ENCODE peak calls at places on chromosomes 2 and 18, in ten cellular contexts. F, B, S, T, E, I, R, Y, C and L are unnamed samples.

GRCh38 chr18:41642756-41643155 is 312.3 kb upstream of the PIK3C3 start:
- DNase-seq in F (no peak), B (no peak), S (no peak), T (no peak), E (no peak), I (no peak), R (no peak), Y (no peak), C (no peak), L (no peak)

GRCh38 chr18:10379511-10379910 is 74.9 kb upstream of the APCDD1 start:
- DNase-seq in F (no peak), B (no peak), S (no peak), T (peak), E (no peak), I (no peak), R (no peak), Y (no peak), C (no peak), L (no peak)

GRCh38 chr18:5628512-5629255 is 84.9 kb upstream of the EPB41L3 start:
- DNase-seq in F (peak), B (no peak), S (peak), T (peak), E (no peak), I (no peak), R (no peak), Y (peak), C (peak), L (no peak)

GRCh38 chr2:10830203-10830602 is 17.6 kb upstream of the PDIA6 start:
- DNase-seq in F (no peak), B (no peak), S (peak), T (no peak), E (no peak), I (no peak), R (no peak), Y (no peak), C (no peak), L (no peak)

GRCh38 chr2:46335404-46335965 is 38.3 kb downstream of the EPAS1 start:
- DNase-seq in F (no peak), B (no peak), S (no peak), T (peak), E (no peak), I (no peak), R (peak), Y (peak), C (peak), L (no peak)

GRCh38 chr18:70671889-70672551 is 383.2 kb downstream of the SOCS6 start:
- DNase-seq in F (no peak), B (no peak), S (no peak), T (no peak), E (no peak), I (no peak), R (no peak), Y (no peak), C (no peak), L (no peak)

GRCh38 chr2:172253190-172254052 is 150.7 kb upstream of the DLX2 start:
- DNase-seq in F (peak), B (peak), S (no peak), T (peak), E (no peak), I (peak), R (no peak), Y (peak), C (peak), L (peak)

GRCh38 chr18:51135361-51135760 is 62.1 kb downstream of the MEX3C start:
- DNase-seq in F (no peak), B (no peak), S (no peak), T (peak), E (no peak), I (no peak), R (no peak), Y (peak), C (no peak), L (no peak)

GRCh38 chr2:26555246-26556133 is 77.6 kb upstream of the OTOF start:
- DNase-seq in F (no peak), B (no peak), S (peak), T (no peak), E (no peak), I (peak), R (no peak), Y (peak), C (no peak), L (no peak)

GRCh38 chr2:49154891-49155290 is 576 bp upstream of the FSHR start:
- DNase-seq in F (no peak), B (no peak), S (no peak), T (no peak), E (no peak), I (no peak), R (no peak), Y (no peak), C (no peak), L (no peak)

GRCh38 chr18:22088029-22088428 is 81.4 kb upstream of the GATA6 start:
- DNase-seq in F (no peak), B (no peak), S (no peak), T (no peak), E (no peak), I (no peak), R (no peak), Y (no peak), C (no peak), L (no peak)

GRCh38 chr18:37188016-37188791 is 359.3 kb downstream of the KIAA1328 start:
- DNase-seq in F (no peak), B (no peak), S (no peak), T (peak), E (no peak), I (no peak), R (no peak), Y (no peak), C (no peak), L (no peak)

GRCh38 chr18:48826806-48827205 is 124.0 kb downstream of the SMAD7 start:
- DNase-seq in F (peak), B (no peak), S (peak), T (no peak), E (no peak), I (no peak), R (no peak), Y (no peak), C (peak), L (no peak)

GRCh38 chr18:44909191-44909719 is 228.6 kb downstream of the SETBP1 start:
- DNase-seq in F (no peak), B (no peak), S (no peak), T (no peak), E (no peak), I (no peak), R (no peak), Y (no peak), C (peak), L (no peak)

GRCh38 chr2:31567679-31568078 is 13.1 kb downstream of the SRD5A2 start:
- DNase-seq in F (no peak), B (no peak), S (no peak), T (no peak), E (no peak), I (no peak), R (no peak), Y (no peak), C (no peak), L (no peak)

GRCh38 chr2:125535089-125535488 is 1120.9 kb upstream of the GYPC start:
- DNase-seq in F (no peak), B (no peak), S (no peak), T (no peak), E (no peak), I (no peak), R (no peak), Y (no peak), C (no peak), L (no peak)

GRCh38 chr18:48222118-48222517 is 187.1 kb downstream of the ZBTB7C start:
- DNase-seq in F (peak), B (no peak), S (no peak), T (no peak), E (peak), I (peak), R (no peak), Y (peak), C (peak), L (no peak)

GRCh38 chr2:119485336-119486110 is 38.8 kb downstream of the SCTR start:
- DNase-seq in F (peak), B (no peak), S (no peak), T (no peak), E (peak), I (no peak), R (no peak), Y (no peak), C (no peak), L (no peak)

GRCh38 chr2:158100411-158100810 is 1.3 kb upstream of the UPP2 start:
- DNase-seq in F (no peak), B (no peak), S (no peak), T (no peak), E (no peak), I (no peak), R (no peak), Y (no peak), C (no peak), L (no peak)

GRCh38 chr2:238505119-238505891 is 78.6 kb downstream of the ASB1 start:
- DNase-seq in F (no peak), B (no peak), S (peak), T (peak), E (no peak), I (no peak), R (no peak), Y (no peak), C (no peak), L (no peak)

GRCh38 chr2:163527381-163527780 is 208.4 kb downstream of the FIGN start:
- DNase-seq in F (no peak), B (no peak), S (no peak), T (no peak), E (no peak), I (peak), R (no peak), Y (no peak), C (no peak), L (no peak)

GRCh38 chr2:208072250-208072892 is 47.0 kb upstream of the PLEKHM3 start:
- DNase-seq in F (peak), B (peak), S (peak), T (peak), E (no peak), I (peak), R (peak), Y (peak), C (peak), L (peak)

GRCh38 chr18:13137041-13137938 is 81.3 kb upstream of the LDLRAD4 start:
- DNase-seq in F (no peak), B (no peak), S (peak), T (no peak), E (no peak), I (peak), R (no peak), Y (no peak), C (peak), L (no peak)

GRCh38 chr2:121617042-121617599 is 32.1 kb downstream of the CLASP1 start:
- DNase-seq in F (no peak), B (no peak), S (no peak), T (peak), E (no peak), I (no peak), R (no peak), Y (no peak), C (no peak), L (no peak)

GRCh38 chr2:164028764-164029534 is 293.1 kb upstream of the FIGN start:
- DNase-seq in F (no peak), B (no peak), S (no peak), T (no peak), E (no peak), I (no peak), R (no peak), Y (no peak), C (no peak), L (no peak)

GRCh38 chr2:46165916-46166315 is 131.3 kb upstream of the EPAS1 start:
- DNase-seq in F (no peak), B (no peak), S (no peak), T (no peak), E (no peak), I (no peak), R (no peak), Y (no peak), C (no peak), L (no peak)

GRCh38 chr2:135494503-135494902 is 36.5 kb downstream of the ZRANB3 start:
- DNase-seq in F (no peak), B (no peak), S (no peak), T (peak), E (no peak), I (no peak), R (no peak), Y (no peak), C (no peak), L (no peak)

GRCh38 chr2:224031358-224031970 is 7.6 kb downstream of the SERPINE2 start:
- DNase-seq in F (no peak), B (no peak), S (no peak), T (no peak), E (no peak), I (peak), R (no peak), Y (peak), C (no peak), L (no peak)

GRCh38 chr2:182587831-182588230 is 128.2 kb upstream of the DNAJC10 start:
- DNase-seq in F (no peak), B (no peak), S (no peak), T (peak), E (no peak), I (no peak), R (no peak), Y (no peak), C (no peak), L (peak)

GRCh38 chr2:74834806-74835755 is 1.2 kb downstream of the HK2 start:
- DNase-seq in F (peak), B (no peak), S (peak), T (peak), E (no peak), I (peak), R (peak), Y (no peak), C (no peak), L (no peak)
- TF ChIP-seq POLR2A in F (no peak), B (no peak), S (no peak), T (peak), E (no peak), I (peak), R (peak), Y (no peak), C (no peak), L (no peak)

DNA sequence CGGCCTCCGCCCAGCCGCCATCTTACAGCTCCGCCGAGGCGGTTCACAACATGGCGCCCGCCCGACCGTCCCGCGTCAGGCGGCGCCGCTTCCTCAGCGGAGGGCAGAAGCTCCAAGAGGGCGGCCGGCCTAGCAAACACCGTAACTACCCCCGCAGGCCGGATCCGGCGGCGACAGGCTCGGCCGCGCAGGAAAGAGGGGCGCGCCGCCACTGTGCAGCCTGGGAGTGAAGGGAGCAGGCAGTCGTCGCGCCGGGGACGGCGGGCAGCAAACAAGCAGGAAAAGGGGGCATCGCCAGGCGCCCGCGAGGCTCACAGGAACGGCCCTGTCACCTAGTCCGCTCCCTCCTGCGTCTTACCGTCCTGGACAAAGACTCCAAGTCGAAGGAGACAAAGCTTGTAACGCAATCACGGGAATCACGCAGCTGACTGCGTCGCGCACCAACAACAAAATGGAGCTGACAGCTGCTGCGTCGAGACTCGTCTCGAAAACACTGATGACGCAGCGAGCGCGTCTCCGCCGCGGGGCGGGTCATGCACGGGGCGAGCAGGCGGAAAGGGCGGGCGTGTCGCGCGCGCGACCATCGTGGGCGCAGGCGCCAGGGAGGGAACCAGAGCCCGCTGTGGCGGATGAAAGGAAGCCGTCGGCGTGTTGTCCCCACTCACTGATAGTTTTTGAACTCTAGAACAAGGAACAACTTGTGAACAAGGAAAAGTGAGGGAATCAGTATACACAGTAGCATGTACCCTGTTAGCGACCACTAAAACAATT is at the start of gene CLK1:
- DNase-seq in F (peak), B (peak), S (peak), T (peak), E (peak), I (peak), R (no peak), Y (peak), C (peak), L (peak)
- TF ChIP-seq POLR2A in F (peak), B (peak), S (peak), T (peak), E (peak), I (peak), R (peak), Y (peak), C (peak), L (peak)

GRCh38 chr2:85577386-85578242 is at the start of gene VAMP8:
- DNase-seq in F (no peak), B (peak), S (peak), T (no peak), E (no peak), I (peak), R (peak), Y (peak), C (no peak), L (no peak)

GRCh38 chr2:85578243-85579180 is 1.1 kb downstream of the VAMP8 start:
- DNase-seq in F (no peak), B (no peak), S (peak), T (no peak), E (no peak), I (peak), R (no peak), Y (no peak), C (no peak), L (no peak)

GRCh38 chr2:85582467-85582866 is 1.8 kb upstream of the VAMP5 start:
- DNase-seq in F (no peak), B (no peak), S (no peak), T (no peak), E (no peak), I (no peak), R (no peak), Y (no peak), C (no peak), L (no peak)

GRCh38 chr2:85579266-85579935 is 2.0 kb downstream of the VAMP8 start:
- DNase-seq in F (no peak), B (no peak), S (no peak), T (no peak), E (no peak), I (peak), R (no peak), Y (no peak), C (no peak), L (no peak)

GRCh38 chr2:85580206-85580605 is 2.8 kb downstream of the VAMP8 start:
- DNase-seq in F (no peak), B (no peak), S (peak), T (no peak), E (no peak), I (no peak), R (no peak), Y (no peak), C (no peak), L (no peak)
- TF ChIP-seq POLR2A in F (no peak), B (no peak), S (no peak), T (no peak), E (no peak), I (no peak), R (no peak), Y (no peak), C (no peak), L (no peak)

GRCh38 chr2:96831679-96832078 is 12.1 kb downstream of the ANKRD23 start:
- DNase-seq in F (no peak), B (no peak), S (no peak), T (no peak), E (no peak), I (no peak), R (no peak), Y (no peak), C (no peak), L (no peak)
- TF ChIP-seq POLR2A in F (no peak), B (no peak), S (no peak), T (no peak), E (no peak), I (no peak), R (no peak), Y (no peak), C (no peak), L (no peak)

DNA sequence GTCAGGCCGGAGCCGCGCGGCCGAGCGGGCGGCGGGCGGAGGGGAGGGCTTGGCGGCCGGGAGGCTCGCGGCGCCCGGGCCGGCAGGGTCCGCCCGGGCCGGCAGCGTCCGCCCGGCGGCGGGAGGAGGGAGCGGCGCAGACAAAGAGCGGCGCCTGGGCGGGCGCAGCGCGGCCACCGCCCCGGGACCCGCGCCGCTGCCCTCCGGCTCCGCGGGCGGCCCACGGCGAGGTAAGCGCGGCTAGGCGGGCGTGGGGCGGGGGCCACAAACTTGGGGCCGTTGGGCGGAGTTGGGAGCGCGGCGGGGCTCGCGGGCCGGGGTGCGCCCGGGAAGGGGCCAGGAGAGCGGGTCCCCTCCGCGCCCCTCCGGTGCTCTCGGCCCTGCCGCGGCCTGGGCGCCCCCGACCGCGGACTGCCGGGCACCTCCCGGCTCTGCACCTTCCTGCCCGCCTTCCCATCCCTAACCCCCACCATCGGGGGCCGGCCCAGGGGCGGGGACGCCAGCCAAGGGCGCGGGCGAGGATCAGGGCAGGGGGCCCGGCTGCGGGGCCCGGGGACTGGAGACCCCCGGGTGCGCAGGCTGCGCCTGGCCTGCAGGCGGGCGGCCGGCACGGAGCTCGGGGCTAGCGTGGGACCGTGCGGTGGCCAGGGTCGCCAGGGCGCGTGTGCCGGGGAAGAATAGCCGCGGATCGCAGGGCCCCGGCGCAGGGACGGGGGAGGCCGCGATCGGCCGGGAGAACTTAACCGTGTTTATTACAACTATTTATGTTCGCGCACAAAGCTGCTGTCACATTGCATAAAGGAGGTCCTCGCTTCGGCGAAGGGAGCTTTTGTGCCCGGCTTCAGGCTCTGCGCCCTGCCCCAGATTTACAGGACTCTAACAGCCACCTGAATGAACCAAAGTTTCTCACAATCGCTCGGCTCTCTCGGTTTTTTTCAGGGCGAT is at the start of gene NCK2:
- DNase-seq in F (peak), B (no peak), S (peak), T (peak), E (no peak), I (peak), R (no peak), Y (no peak), C (no peak), L (peak)
- TF ChIP-seq POLR2A in F (no peak), B (no peak), S (no peak), T (no peak), E (no peak), I (peak), R (no peak), Y (peak), C (no peak), L (peak)

GRCh38 chr2:234993547-234993981 is 41.7 kb downstream of the SH3BP4 start:
- DNase-seq in F (no peak), B (no peak), S (no peak), T (no peak), E (no peak), I (no peak), R (no peak), Y (no peak), C (no peak), L (no peak)
- TF ChIP-seq POLR2A in F (no peak), B (no peak), S (no peak), T (no peak), E (no peak), I (no peak), R (no peak), Y (no peak), C (no peak), L (no peak)

GRCh38 chr18:3212636-3213035 is 7.1 kb downstream of the MYOM1 start:
- DNase-seq in F (no peak), B (no peak), S (no peak), T (no peak), E (no peak), I (no peak), R (no peak), Y (no peak), C (no peak), L (no peak)
- TF ChIP-seq POLR2A in F (no peak), B (no peak), S (no peak), T (no peak), E (no peak), I (no peak), R (no peak), Y (no peak), C (no peak), L (no peak)

DNA sequence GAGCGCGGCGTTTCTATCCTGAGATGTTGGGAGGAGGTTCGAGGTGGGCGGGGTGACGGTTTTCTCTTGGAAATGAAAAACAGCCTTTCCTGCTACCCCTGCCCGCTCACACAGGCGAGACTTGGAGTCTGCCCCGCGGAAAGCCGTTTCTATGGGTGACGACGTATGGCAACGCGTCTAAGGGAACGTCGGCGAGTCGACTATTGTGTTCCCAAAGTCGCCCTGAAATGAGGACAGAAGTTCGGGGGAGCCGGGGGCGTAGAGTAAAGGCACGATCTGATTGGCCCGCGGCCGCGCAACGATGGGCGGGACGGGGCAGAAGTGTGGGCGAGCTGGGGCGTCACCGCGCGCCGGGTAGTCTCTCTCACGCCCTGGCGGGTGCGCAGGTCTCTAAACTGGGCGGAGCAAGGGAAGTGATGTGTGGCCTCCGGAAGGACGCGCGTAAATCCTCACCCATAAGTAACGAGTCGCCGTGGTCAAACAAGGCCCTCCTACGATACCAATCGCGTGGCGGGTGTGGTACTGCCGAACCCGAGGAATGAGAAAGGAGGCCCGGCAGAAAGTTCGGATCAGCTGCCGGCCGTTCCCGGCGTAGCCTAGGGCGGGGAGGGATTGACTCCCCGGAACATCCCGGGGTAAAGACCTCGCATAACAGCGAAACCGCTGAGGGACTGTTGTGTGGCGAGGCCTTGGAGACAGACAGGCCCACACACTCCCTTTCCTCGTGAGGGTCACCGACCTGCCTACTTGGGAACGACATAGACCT is 89.6 kb downstream of the FAM161A start:
- DNase-seq in F (peak), B (peak), S (peak), T (peak), E (peak), I (peak), R (peak), Y (peak), C (peak), L (peak)
- TF ChIP-seq POLR2A in F (peak), B (peak), S (peak), T (peak), E (peak), I (peak), R (peak), Y (peak), C (peak), L (peak)